ENCODE peak calls at places on chromosomes 16 and 17, in five cellular contexts. One of them, this sample, is unnamed. For H3K9me3, the result is how much of the 10 kb centered on the place peaks cover.

GRCh38 chr17:15273141-15273793 is 8.1 kb upstream of the PMP22 start:
- DNase-seq in HCT116: no peak
- DNase-seq in H1: no peak
- DNase-seq in GM12878: no peak
- DNase-seq in HepG2: no peak
- DNase-seq in this sample: no peak

GRCh38 chr17:36183811-36184765 is 7.7 kb upstream of the TBC1D3B start:
- DNase-seq in HCT116: no peak
- DNase-seq in H1: peak
- DNase-seq in GM12878: no peak
- DNase-seq in HepG2: no peak
- DNase-seq in this sample: no peak

GRCh38 chr17:6163632-6164319 is 93.6 kb downstream of the WSCD1 start:
- DNase-seq in HCT116: no peak
- DNase-seq in H1: no peak
- DNase-seq in GM12878: no peak
- DNase-seq in HepG2: no peak
- DNase-seq in this sample: no peak

GRCh38 chr17:19718613-19719364 is 2.4 kb upstream of the SLC47A2 start:
- DNase-seq in HCT116: no peak
- DNase-seq in H1: peak
- DNase-seq in GM12878: no peak
- DNase-seq in HepG2: peak
- DNase-seq in this sample: no peak

GRCh38 chr16:11235703-11235991 is 20.4 kb downstream of the SOCS1 start:
- DNase-seq in HCT116: no peak
- DNase-seq in H1: no peak
- DNase-seq in GM12878: no peak
- DNase-seq in HepG2: peak
- DNase-seq in this sample: no peak

GRCh38 chr16:65284583-65284982 is 162.7 kb upstream of the CDH11 start:
- DNase-seq in HCT116: no peak
- DNase-seq in H1: no peak
- DNase-seq in GM12878: no peak
- DNase-seq in HepG2: no peak
- DNase-seq in this sample: no peak

GRCh38 chr16:55501549-55502322 is 7.1 kb upstream of the LPCAT2 start:
- DNase-seq in HCT116: no peak
- DNase-seq in H1: peak
- DNase-seq in GM12878: no peak
- DNase-seq in HepG2: no peak
- DNase-seq in this sample: no peak

GRCh38 chr16:87017388-87018012 is 299.7 kb downstream of the C16orf95 start:
- DNase-seq in HCT116: peak
- DNase-seq in H1: no peak
- DNase-seq in GM12878: no peak
- DNase-seq in HepG2: no peak
- DNase-seq in this sample: no peak

GRCh38 chr17:18026408-18026776 is 12.6 kb downstream of the ATPAF2 start:
- DNase-seq in HCT116: no peak
- DNase-seq in H1: no peak
- DNase-seq in GM12878: no peak
- DNase-seq in HepG2: no peak
- DNase-seq in this sample: no peak

GRCh38 chr17:4711671-4712111 is 1.3 kb downstream of the ARRB2 start:
- DNase-seq in HCT116: no peak
- DNase-seq in H1: no peak
- DNase-seq in GM12878: no peak
- DNase-seq in HepG2: no peak
- DNase-seq in this sample: no peak

GRCh38 chr16:50539822-50540710 is 8.1 kb upstream of the NKD1 start:
- DNase-seq in HCT116: no peak
- DNase-seq in H1: no peak
- DNase-seq in GM12878: no peak
- DNase-seq in HepG2: peak
- DNase-seq in this sample: no peak

GRCh38 chr16:84867696-84868095 is 47.9 kb downstream of the CRISPLD2 start:
- DNase-seq in HCT116: no peak
- DNase-seq in H1: no peak
- DNase-seq in GM12878: no peak
- DNase-seq in HepG2: no peak
- DNase-seq in this sample: no peak

GRCh38 chr17:41870627-41871026 is 5.4 kb upstream of the KLHL11 start:
- DNase-seq in HCT116: no peak
- DNase-seq in H1: no peak
- DNase-seq in GM12878: no peak
- DNase-seq in HepG2: no peak
- DNase-seq in this sample: no peak

DNA sequence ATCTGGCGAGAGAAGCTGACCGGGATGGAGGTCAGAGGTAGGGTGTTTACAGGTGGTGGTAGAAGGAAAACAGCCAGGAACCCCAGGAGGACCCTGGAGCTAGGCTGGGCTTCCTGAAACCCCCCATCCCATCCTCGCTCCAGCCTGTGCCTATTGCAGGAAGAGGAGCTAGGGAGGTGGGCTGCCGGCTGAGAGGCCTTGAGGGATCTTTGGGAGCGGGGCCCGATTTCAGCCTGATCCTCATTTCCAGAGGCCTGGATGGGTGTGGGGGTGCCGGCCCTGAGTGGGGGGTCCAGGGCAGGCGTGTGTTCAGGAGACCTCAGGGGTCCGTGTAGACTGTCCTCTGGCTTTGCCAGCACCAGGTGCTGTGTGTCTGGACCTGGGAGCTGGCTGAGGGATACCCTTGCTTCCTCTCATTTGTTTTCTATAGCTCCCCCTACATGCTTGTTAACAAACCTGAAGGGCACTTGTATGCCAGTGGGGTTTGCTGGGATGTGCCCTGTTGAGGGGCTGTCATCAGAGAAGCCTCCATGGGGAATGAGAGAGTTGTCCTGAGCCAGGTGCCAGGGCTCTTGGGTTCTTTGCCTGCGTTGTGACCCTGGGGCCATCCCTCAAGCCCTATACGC is 18.9 kb upstream of the RAP1GAP2 start:
- DNase-seq in HCT116: no peak
- DNase-seq in H1: peak
- DNase-seq in GM12878: no peak
- DNase-seq in HepG2: no peak
- DNase-seq in this sample: no peak
- TF ChIP-seq EZH2 in HCT116: no peak
- TF ChIP-seq EZH2 in H1: no peak
- TF ChIP-seq EZH2 in GM12878: no peak
- TF ChIP-seq EZH2 in HepG2: no peak
- TF ChIP-seq EZH2 in this sample: peak

DNA sequence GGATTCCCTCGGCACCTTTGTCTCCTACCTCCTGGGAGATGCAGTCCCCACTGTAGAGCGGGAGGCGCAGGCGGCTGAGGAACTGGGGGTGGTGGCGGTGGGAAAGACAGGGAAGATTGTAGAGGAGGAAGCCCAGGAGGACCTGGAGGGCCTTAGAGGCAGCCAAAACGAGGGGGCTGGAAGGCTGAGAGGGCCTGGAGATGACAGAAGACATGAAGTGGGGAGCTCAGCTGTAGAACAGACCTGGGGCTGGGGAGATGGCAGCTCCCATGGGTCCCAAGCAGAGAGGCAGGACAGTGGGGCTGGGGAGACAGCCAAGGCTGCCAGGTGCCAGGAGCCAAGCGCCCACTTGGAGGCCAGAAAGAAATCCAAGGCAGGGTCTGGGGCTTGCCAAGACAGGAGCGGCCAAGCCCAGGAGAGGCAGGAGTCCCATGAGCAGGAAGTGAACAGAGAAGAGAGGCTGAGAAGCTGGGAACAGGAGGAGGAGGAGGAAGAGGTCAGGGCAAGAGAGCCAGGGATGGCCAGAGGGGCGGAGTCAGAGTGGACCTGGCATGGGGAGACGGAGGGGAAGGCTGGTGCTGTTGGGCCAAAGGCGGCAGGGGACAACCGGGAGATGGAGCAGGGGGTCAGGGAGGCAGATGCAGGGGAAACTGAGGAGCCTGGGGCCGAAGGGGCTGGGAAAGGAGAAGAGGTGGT is 803 bp downstream of the APOBR start:
- DNase-seq in HCT116: no peak
- DNase-seq in H1: no peak
- DNase-seq in GM12878: no peak
- DNase-seq in HepG2: no peak
- DNase-seq in this sample: no peak
- H3K9me3 ChIP-seq in HCT116: under half
- H3K9me3 ChIP-seq in H1: under half
- H3K9me3 ChIP-seq in GM12878: under half
- H3K9me3 ChIP-seq in HepG2: under half
- H3K9me3 ChIP-seq in this sample: under half

DNA sequence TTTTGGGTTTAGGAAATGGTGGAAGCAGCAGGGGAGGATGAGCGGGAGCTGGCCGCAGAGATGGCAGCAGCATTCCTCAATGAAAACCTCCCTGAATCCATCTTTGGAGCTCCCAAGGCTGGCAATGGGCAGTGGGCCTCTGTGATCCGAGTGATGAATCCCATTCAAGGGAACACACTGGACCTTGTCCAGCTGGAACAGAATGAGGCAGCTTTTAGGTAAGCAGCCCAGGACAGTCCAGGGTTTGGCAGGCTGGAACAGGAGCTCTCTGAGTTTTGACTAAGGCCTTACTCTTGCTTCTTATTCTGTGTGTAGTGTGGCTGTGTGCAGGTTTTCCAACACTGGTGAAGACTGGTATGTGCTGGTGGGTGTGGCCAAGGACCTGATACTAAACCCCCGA is 41.4 kb downstream of the SF3B3 start:
- DNase-seq in HCT116: no peak
- DNase-seq in H1: no peak
- DNase-seq in GM12878: no peak
- DNase-seq in HepG2: no peak
- DNase-seq in this sample: no peak
- TF ChIP-seq POLR2AphosphoS5 in HCT116: no peak
- TF ChIP-seq POLR2AphosphoS5 in H1: no peak
- TF ChIP-seq POLR2AphosphoS5 in GM12878: no peak
- TF ChIP-seq POLR2AphosphoS5 in HepG2: no peak
- TF ChIP-seq POLR2AphosphoS5 in this sample: no peak

DNA sequence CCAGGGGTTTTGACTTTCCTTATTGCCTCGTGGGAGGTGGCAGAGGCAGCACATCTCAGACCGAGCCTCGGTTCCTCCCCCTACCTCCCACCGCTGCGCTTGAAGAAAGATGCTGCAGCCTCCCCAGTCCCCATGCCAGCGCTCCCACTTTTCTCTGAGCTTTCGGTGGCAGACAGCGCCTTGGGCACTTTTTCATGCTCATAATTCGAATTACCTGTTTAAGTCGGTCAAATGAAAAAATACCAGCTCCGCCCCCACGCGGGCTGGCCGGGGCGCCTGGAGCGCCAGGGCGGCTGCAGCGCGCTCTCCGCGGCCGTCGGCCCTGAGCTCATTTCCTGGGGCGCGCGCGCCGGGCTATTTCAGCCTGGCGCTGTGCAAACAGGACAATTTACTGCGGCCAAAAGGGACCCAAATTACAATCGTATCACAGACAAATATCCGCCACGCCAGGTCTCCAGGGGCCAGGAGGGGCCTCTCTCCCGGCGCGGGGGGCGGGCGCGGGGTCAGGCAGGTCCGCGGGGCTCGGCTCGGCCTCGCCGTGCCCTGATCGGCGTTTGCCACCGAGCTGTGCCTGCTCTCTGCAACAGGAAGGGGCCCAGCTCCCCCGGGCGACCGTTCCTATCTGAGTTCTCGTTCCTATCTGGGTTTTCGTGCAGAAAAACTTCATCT is 45.0 kb downstream of the SOST start:
- DNase-seq in HCT116: no peak
- DNase-seq in H1: peak
- DNase-seq in GM12878: no peak
- DNase-seq in HepG2: no peak
- DNase-seq in this sample: no peak
- TF ChIP-seq EZH2 in HCT116: no peak
- TF ChIP-seq EZH2 in H1: peak
- TF ChIP-seq EZH2 in GM12878: no peak
- TF ChIP-seq EZH2 in HepG2: no peak
- TF ChIP-seq EZH2 in this sample: no peak

This sample was measured in SK-N-MC.